ENCODE peak calls at places on chromosomes 16 and 17, in eight cellular contexts. E is effector memory CD4-positive, alpha-beta T cell; O is mucosa of gallbladder; V is stimulated activated CD4-positive, alpha-beta T cell treated with anti-CD3 and anti-CD28 coated beads, Interleukin-2, amount 100 ng/mL, for 48 hours; M is KBM-7; C is NCI-H1417; U is hippocampal formation; R is NCI-H345. H is an unnamed sample.

GRCh38 chr17:77832180-77832560 is 126.3 kb upstream of the TNRC6C start:
- DNase-seq in E (no peak), U (no peak), C (no peak), O (no peak), R (no peak), V (no peak), M (no peak), H (no peak)

GRCh38 chr16:17327671-17328335 is 143.0 kb downstream of the XYLT1 start:
- DNase-seq in V (no peak), E (no peak), R (no peak), M (no peak), U (no peak), C (no peak), O (no peak), H (no peak)

GRCh38 chr17:55895112-55895759 is 144.4 kb downstream of the PCTP start:
- DNase-seq in V (no peak), M (no peak), R (no peak), O (no peak), E (no peak), C (no peak), U (no peak), H (no peak)

GRCh38 chr17:27554152-27554551 is 76.8 kb upstream of the LGALS9 start:
- DNase-seq in O (no peak), V (no peak), M (no peak), E (no peak), U (no peak), C (no peak), R (no peak), H (no peak)

GRCh38 chr17:48055531-48056245 is 7.5 kb downstream of the NFE2L1 start:
- DNase-seq in C (no peak), E (no peak), V (peak), U (no peak), O (no peak), R (no peak), M (no peak), H (no peak)

GRCh38 chr16:56667581-56668571 is at the start of gene MT1G:
- DNase-seq in C (no peak), O (peak), M (no peak), U (no peak), E (no peak), R (no peak), V (peak), H (no peak)

GRCh38 chr17:33234930-33235685 is 58.0 kb downstream of the ASIC2 start:
- DNase-seq in V (no peak), E (peak), M (no peak), R (peak), C (no peak), U (no peak), O (peak), H (no peak)

GRCh38 chr17:67531291-67531690 is 154.2 kb downstream of the PITPNC1 start:
- DNase-seq in M (no peak), R (no peak), C (no peak), E (no peak), U (peak), V (no peak), O (peak), H (no peak)

GRCh38 chr16:55330726-55331647 is 7.0 kb downstream of the IRX6 start:
- DNase-seq in R (no peak), C (no peak), M (no peak), O (no peak), V (no peak), E (no peak), U (no peak), H (no peak)

GRCh38 chr17:40552806-40553693 is 12.2 kb downstream of the CCR7 start:
- DNase-seq in E (no peak), V (peak), C (no peak), M (no peak), O (no peak), R (no peak), U (no peak), H (no peak)

GRCh38 chr16:80526418-80527061 is 14.3 kb upstream of the DYNLRB2 start:
- DNase-seq in O (peak), V (peak), R (peak), M (peak), U (peak), C (peak), E (peak), H (peak)

H was measured in NCI-H2171 treated with DMSO at 0.1 percent for 48 hours.